ENCODE peak calls at places on chromosomes 1 and 21, in six cellular contexts. W is GM06990, I is HepG2, N is pancreas, Q is SK-N-SH, F is heart right ventricle. A is an unnamed sample.

GRCh38 chr1:88284066-88284465 is 400.0 kb upstream of the PKN2 start:
- DNase-seq in I (no peak), N (no peak), Q (no peak), W (no peak), F (no peak), A (peak)

GRCh38 chr1:68449901-68450300 is at the start of gene RPE65:
- DNase-seq in W (no peak), N (no peak), F (no peak), Q (no peak), I (no peak), A (no peak)

GRCh38 chr1:3003039-3003940 is 18.0 kb upstream of the ACTRT2 start:
- DNase-seq in Q (no peak), W (no peak), F (no peak), N (no peak), I (no peak), A (no peak)

GRCh38 chr1:232247669-232248068 is 382.3 kb downstream of the SIPA1L2 start:
- DNase-seq in I (no peak), F (no peak), N (no peak), Q (no peak), W (no peak), A (no peak)

GRCh38 chr1:176543360-176544136 is 80.6 kb downstream of the PAPPA2 start:
- DNase-seq in Q (no peak), I (no peak), F (no peak), N (no peak), W (no peak), A (peak)

GRCh38 chr21:15054089-15054488 is 10.7 kb downstream of the NRIP1 start:
- DNase-seq in Q (no peak), I (no peak), F (no peak), W (no peak), N (no peak), A (no peak)

GRCh38 chr1:230248876-230249275 is 177.3 kb downstream of the PGBD5 start:
- DNase-seq in F (no peak), I (no peak), N (no peak), W (no peak), Q (no peak), A (peak)

GRCh38 chr1:6536291-6536690 is 18.0 kb downstream of the NOL9 start:
- DNase-seq in N (no peak), Q (no peak), W (no peak), F (no peak), I (no peak), A (no peak)

GRCh38 chr1:96365596-96365995 is 356.0 kb upstream of the PTBP2 start:
- DNase-seq in Q (no peak), W (no peak), I (no peak), N (no peak), F (no peak), A (peak)

GRCh38 chr1:178727014-178727895 is 2.2 kb downstream of the RALGPS2 start:
- DNase-seq in N (no peak), W (no peak), I (no peak), Q (no peak), F (no peak), A (peak)

GRCh38 chr1:113142791-113143190 is 69.8 kb downstream of the LRIG2 start:
- DNase-seq in W (no peak), N (no peak), F (peak), Q (no peak), I (no peak), A (peak)

GRCh38 chr1:25710583-25711347 is 89.2 kb upstream of the SELENON start:
- DNase-seq in I (peak), W (no peak), F (no peak), Q (no peak), N (no peak), A (peak)

GRCh38 chr1:204319462-204319861 is 40.3 kb downstream of the PLEKHA6 start:
- DNase-seq in F (no peak), N (no peak), W (no peak), I (no peak), Q (no peak), A (peak)

GRCh38 chr1:247332901-247333361 is 1.3 kb upstream of the ZNF496 start:
- DNase-seq in I (no peak), Q (no peak), W (no peak), N (no peak), F (no peak), A (peak)

GRCh38 chr1:108583757-108584156 is 23.9 kb downstream of the EEIG2 start:
- DNase-seq in N (no peak), F (no peak), W (no peak), I (no peak), Q (no peak), A (peak)

GRCh38 chr1:231421616-231421970 is 494 bp downstream of the EGLN1 start:
- DNase-seq in I (no peak), N (peak), F (peak), Q (no peak), W (no peak), A (no peak)

GRCh38 chr1:182679684-182680083 is 4.7 kb downstream of the RGS8 start:
- DNase-seq in W (no peak), N (no peak), F (peak), Q (no peak), I (no peak), A (no peak)

GRCh38 chr1:175390522-175391247 is 198.1 kb upstream of the KIAA0040 start:
- DNase-seq in W (peak), F (no peak), Q (no peak), N (no peak), I (no peak), A (no peak)

GRCh38 chr1:56437959-56438358 is 141.4 kb downstream of the PLPP3 start:
- DNase-seq in I (no peak), F (no peak), W (no peak), N (no peak), Q (no peak), A (peak)

GRCh38 chr1:183270541-183271141 is 84.6 kb downstream of the LAMC2 start:
- DNase-seq in W (no peak), F (no peak), I (no peak), N (no peak), Q (peak), A (peak)

GRCh38 chr1:216457356-216457755 is 34.1 kb upstream of the USH2A start:
- DNase-seq in Q (no peak), F (no peak), I (no peak), W (no peak), N (no peak), A (no peak)

GRCh38 chr1:94025383-94026340 is 95.3 kb downstream of the ABCA4 start:
- DNase-seq in Q (peak), W (no peak), F (peak), N (no peak), I (peak), A (peak)

GRCh38 chr21:44065428-44065827 is 41.8 kb upstream of the PWP2 start:
- DNase-seq in N (no peak), I (no peak), Q (no peak), W (no peak), F (no peak), A (peak)

GRCh38 chr1:153533689-153534201 is 2.0 kb downstream of the S100A6 start:
- DNase-seq in I (peak), W (no peak), F (no peak), N (no peak), Q (no peak), A (peak)

GRCh38 chr1:66033781-66034180 is 241.1 kb downstream of the PDE4B start:
- DNase-seq in I (no peak), F (no peak), Q (no peak), W (no peak), N (no peak), A (no peak)

GRCh38 chr1:35345439-35345981 is 77.0 kb downstream of the ZMYM4 start:
- DNase-seq in F (no peak), W (no peak), Q (no peak), N (no peak), I (peak), A (peak)

GRCh38 chr21:36587388-36587787 is 107.5 kb upstream of the CLDN14 start:
- DNase-seq in F (no peak), I (no peak), N (no peak), Q (no peak), W (no peak), A (peak)

GRCh38 chr1:22484741-22485140 is 33.1 kb downstream of the ZBTB40 start:
- DNase-seq in W (no peak), F (no peak), N (no peak), I (no peak), Q (no peak), A (no peak)

GRCh38 chr1:230208619-230209261 is 141.7 kb downstream of the GALNT2 start:
- DNase-seq in I (no peak), Q (no peak), W (peak), N (no peak), F (no peak), A (no peak)

GRCh38 chr1:83631836-83632235 is 367.1 kb downstream of the TTLL7 start:
- DNase-seq in N (no peak), Q (no peak), F (no peak), W (no peak), I (no peak), A (no peak)

GRCh38 chr1:199273837-199274379 is 635.1 kb downstream of the PTPRC start:
- DNase-seq in W (peak), Q (no peak), I (no peak), N (peak), F (no peak), A (peak)

DNA sequence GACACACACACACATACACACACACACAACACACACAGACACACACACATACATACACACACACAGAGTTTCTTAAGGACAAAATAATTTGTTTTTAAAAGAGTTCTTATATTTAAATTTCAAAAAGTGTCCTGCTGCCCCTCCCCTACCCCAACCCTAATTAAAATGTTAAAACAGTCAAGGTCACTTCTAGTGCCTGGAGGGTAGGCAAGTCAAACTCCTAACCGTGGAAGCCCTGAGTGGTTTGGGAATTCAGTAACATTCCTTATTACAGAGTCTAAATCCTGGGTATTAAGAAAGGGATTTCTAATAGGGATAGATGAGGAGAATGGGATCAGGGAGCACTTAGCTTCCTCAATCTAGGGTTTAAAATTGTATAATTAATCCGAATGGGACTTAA is 403.6 kb upstream of the NFIA start:
- DNase-seq in I (no peak), F (no peak), N (no peak), W (no peak), Q (no peak), A (no peak)
- H3K4me3 ChIP-seq in I (no peak), F (no peak), N (no peak), W (no peak), Q (no peak), A (no peak)

GRCh38 chr1:81617308-81618027 is 183.3 kb upstream of the ADGRL2 start:
- DNase-seq in F (no peak), N (no peak), I (no peak), W (no peak), Q (no peak), A (peak)
- TF ChIP-seq CTCF in F (no peak), N (no peak), I (no peak), W (peak), Q (no peak), A (peak)

DNA sequence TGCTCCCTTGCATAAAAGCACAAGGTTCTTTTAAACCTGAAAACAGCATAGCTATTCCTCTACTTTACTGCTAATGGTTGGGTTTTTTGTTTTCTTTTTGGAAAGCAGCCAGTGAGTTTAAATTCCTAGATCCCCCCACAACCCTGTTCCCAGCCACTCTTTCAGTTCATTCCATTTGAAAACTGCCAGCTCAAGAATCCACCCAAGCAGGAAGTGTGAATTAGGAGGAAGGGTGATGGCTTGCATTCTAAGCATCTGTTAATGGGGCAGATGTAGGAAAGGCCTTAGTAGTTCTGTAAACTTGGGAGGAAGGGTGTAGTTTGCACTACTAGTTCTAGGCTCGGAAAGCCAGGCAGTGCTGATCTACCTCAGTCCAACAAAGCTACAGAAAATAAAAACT is 172.9 kb upstream of the HOOK1 start:
- DNase-seq in Q (no peak), I (no peak), W (no peak), F (no peak), N (no peak), A (no peak)
- H3K4me3 ChIP-seq in Q (no peak), I (no peak), W (no peak), F (no peak), N (no peak), A (no peak)

DNA sequence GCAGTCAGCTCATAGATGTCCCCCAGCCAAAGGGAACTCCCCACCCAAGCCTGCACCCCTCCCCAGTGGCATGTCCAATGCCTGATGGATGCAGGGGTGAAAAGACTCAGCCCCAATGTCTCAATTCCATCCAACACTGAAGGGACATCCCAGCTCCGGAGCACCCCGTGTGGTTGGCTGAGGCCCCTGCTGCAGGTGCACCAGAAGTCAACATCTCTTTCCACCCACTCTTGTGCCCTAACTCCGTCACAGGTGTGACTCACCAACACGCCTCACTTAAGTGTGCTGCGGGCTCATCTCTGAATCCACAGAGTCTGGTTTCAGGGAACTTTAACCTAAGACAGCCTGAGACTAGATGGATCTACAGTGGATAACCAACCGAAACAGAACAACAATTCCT is 40.9 kb upstream of the ZBTB18 start:
- DNase-seq in N (no peak), F (no peak), W (no peak), I (no peak), Q (no peak), A (peak)
- TF ChIP-seq CTCF in N (no peak), F (no peak), W (peak), I (no peak), Q (peak), A (no peak)

DNA sequence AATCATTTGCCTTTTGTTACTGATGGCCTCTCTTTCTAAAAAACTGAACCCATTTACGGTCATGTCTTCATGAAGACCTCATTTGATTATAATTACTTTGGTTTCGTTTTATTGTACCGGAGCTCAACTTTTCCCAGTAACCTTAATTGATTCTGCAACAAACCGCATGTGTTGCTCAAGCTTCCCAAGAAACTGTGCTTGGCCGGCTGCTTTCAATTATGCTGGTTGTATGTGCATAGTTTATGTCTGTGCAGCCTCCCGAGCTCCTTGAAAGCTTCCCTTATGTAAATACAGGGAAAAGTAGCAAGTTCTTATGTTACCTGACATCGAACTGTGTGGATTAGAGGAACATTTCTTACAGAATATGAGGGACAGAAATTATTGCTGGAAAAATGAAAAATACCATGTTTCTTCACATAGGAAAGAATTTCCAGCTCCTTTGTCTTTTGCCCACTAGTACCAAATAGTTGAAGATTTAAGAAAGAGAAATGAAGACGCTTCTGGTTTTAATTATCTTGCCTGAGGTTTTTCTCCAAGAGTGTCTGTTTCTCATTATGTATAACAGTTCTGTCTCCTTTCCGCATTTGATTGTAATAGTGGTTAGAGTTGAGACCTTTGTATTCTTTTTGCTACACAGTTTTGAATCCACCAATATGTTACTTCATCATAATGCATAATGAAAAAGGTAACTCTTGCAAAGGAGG is 2.1 kb downstream of the VCAM1 start:
- DNase-seq in I (no peak), F (peak), Q (no peak), W (no peak), N (no peak), A (peak)
- H3K4me3 ChIP-seq in I (no peak), F (peak), Q (peak), W (no peak), N (no peak), A (peak)

DNA sequence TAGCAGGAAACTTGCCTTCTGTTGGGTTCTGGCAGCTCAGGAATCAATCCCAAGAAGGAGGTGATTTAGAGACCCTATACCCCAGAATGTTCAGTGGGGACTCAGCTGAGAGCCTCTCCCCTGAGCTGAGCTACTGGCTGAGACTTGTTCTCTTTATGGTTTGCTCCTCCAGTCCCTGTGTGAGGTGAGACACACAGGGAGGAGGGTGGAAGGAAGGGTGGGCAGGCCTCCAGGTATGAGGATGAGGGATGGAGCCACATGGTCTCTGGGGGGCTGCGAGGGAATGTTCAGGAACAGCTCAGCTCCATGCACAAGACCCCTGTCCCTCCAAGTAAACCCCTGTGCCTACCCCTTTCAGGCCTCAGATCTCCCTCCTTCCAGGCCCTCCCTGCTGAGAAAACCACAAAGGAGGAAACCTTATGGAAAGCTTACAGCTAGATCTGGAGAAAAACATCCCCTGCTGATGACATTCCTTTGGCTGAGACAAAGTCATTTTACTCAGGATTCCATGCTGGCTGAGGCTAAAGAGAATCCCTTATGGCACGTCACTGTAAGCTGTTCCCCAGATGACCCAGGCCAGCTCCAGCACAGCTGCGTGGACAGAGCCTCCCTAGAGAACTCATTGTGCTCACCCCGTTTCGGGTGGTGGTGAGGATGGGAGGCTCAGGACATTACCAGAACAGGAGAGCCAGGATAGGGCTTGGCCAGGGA is 91.5 kb upstream of the IPO9 start:
- DNase-seq in I (no peak), F (peak), W (no peak), N (no peak), Q (no peak), A (peak)
- TF ChIP-seq CTCF in I (no peak), F (no peak), W (no peak), N (no peak), Q (no peak), A (no peak)

GRCh38 chr1:214609692-214610091 is 6.7 kb downstream of the CENPF start:
- DNase-seq in N (no peak), Q (no peak), I (no peak), W (no peak), F (no peak), A (no peak)

GRCh38 chr1:214603819-214604252 is 841 bp downstream of the CENPF start:
- DNase-seq in N (no peak), Q (peak), F (no peak), I (no peak), W (peak), A (no peak)

GRCh38 chr1:214602764-214603657 is at the start of gene CENPF:
- DNase-seq in I (peak), F (peak), W (peak), N (peak), Q (peak), A (peak)

DNA sequence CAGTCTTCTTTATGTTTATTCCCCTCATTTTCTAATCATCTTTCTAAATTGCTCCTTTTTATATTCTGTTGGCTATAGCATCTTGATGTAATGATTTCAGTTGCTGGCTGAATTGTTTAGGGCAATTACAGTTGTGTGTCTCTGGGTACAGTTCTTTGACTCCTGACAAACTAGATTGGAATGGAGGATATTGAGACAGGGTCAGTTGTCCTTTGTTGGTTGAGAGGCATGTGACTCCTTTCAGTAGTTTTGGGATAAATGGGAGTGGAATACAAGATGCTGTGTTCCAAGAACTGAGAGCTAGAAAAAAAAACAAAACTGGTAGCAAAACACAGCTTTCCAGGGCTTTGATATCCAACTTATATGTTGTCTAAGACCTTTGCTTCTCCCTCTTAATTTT is 1.5 kb downstream of the CENPF start:
- DNase-seq in N (no peak), I (peak), F (no peak), W (no peak), Q (peak), A (peak)
- H3K4me3 ChIP-seq in N (no peak), I (peak), F (no peak), W (peak), Q (peak), A (peak)

GRCh38 chr1:109826930-109827349 is 63.2 kb upstream of the EPS8L3 start:
- DNase-seq in I (no peak), F (peak), Q (no peak), N (no peak), W (no peak), A (no peak)

GRCh38 chr1:109824349-109825115 is 60.8 kb upstream of the EPS8L3 start:
- DNase-seq in F (no peak), N (no peak), Q (no peak), I (no peak), W (no peak), A (no peak)

GRCh38 chr1:109826446-109826845 is 62.7 kb upstream of the EPS8L3 start:
- DNase-seq in F (no peak), N (no peak), W (no peak), Q (no peak), I (no peak), A (no peak)

GRCh38 chr1:109827466-109827865 is 63.7 kb upstream of the EPS8L3 start:
- DNase-seq in F (no peak), N (no peak), I (no peak), W (no peak), Q (no peak), A (peak)

GRCh38 chr1:109825774-109826173 is 62.1 kb upstream of the EPS8L3 start:
- DNase-seq in I (no peak), Q (no peak), W (no peak), N (no peak), F (no peak), A (no peak)
- TF ChIP-seq CTCF in I (no peak), Q (no peak), W (no peak), N (no peak), F (no peak), A (no peak)

A was measured in fibroblast of mammary gland.